ENCODE peak calls at places on chromosomes 13 and 19, in four cellular contexts. One of them, this sample, is unnamed.

GRCh38 chr13:82506805-82507404 is 1375.4 kb downstream of the SLITRK1 start:
- DNase-seq in ascending aorta: no peak
- DNase-seq in GM12865: no peak
- DNase-seq in HFFc6: no peak
- DNase-seq in this sample: no peak

GRCh38 chr19:31152906-31153305 is 196.3 kb downstream of the TSHZ3 start:
- DNase-seq in GM12865: no peak
- DNase-seq in ascending aorta: no peak
- DNase-seq in HFFc6: peak
- DNase-seq in this sample: no peak

GRCh38 chr13:48504606-48505369 is 28.1 kb downstream of the RCBTB2 start:
- DNase-seq in ascending aorta: no peak
- DNase-seq in HFFc6: no peak
- DNase-seq in GM12865: peak
- DNase-seq in this sample: no peak

GRCh38 chr19:14632286-14632685 is 42.4 kb downstream of the ADGRE3 start:
- DNase-seq in HFFc6: peak
- DNase-seq in GM12865: peak
- DNase-seq in ascending aorta: no peak
- DNase-seq in this sample: peak

GRCh38 chr13:97913206-97913605 is 40.3 kb upstream of the IPO5 start:
- DNase-seq in GM12865: no peak
- DNase-seq in HFFc6: no peak
- DNase-seq in ascending aorta: no peak
- DNase-seq in this sample: no peak

GRCh38 chr13:21240586-21240985 is 64.1 kb downstream of the MRPL57 start:
- DNase-seq in HFFc6: peak
- DNase-seq in GM12865: no peak
- DNase-seq in ascending aorta: no peak
- DNase-seq in this sample: no peak

GRCh38 chr19:3637621-3638020 is 11.0 kb upstream of the CACTIN start:
- DNase-seq in GM12865: no peak
- DNase-seq in ascending aorta: no peak
- DNase-seq in HFFc6: no peak
- DNase-seq in this sample: no peak

GRCh38 chr13:100872761-100873160 is 198.2 kb upstream of the TMTC4 start:
- DNase-seq in GM12865: no peak
- DNase-seq in ascending aorta: no peak
- DNase-seq in HFFc6: no peak
- DNase-seq in this sample: no peak

GRCh38 chr13:73162912-73163911 is 104.4 kb downstream of the KLF5 start:
- DNase-seq in ascending aorta: no peak
- DNase-seq in GM12865: no peak
- DNase-seq in HFFc6: no peak
- DNase-seq in this sample: no peak

GRCh38 chr13:51832471-51833152 is 12.4 kb downstream of the TMEM272 start:
- DNase-seq in HFFc6: peak
- DNase-seq in GM12865: peak
- DNase-seq in ascending aorta: no peak
- DNase-seq in this sample: peak

GRCh38 chr19:13005861-13006370 is 10.6 kb downstream of the NFIX start:
- DNase-seq in HFFc6: no peak
- DNase-seq in ascending aorta: no peak
- DNase-seq in GM12865: no peak
- DNase-seq in this sample: no peak

GRCh38 chr19:29537181-29537580 is 11.4 kb downstream of the VSTM2B start:
- DNase-seq in HFFc6: no peak
- DNase-seq in GM12865: no peak
- DNase-seq in ascending aorta: no peak
- DNase-seq in this sample: no peak

GRCh38 chr13:51645154-51645650 is 60.9 kb downstream of the WDFY2 start:
- DNase-seq in HFFc6: peak
- DNase-seq in ascending aorta: no peak
- DNase-seq in GM12865: peak
- DNase-seq in this sample: peak

GRCh38 chr13:27857271-27857670 is 62.5 kb upstream of the PDX1 start:
- DNase-seq in ascending aorta: no peak
- DNase-seq in GM12865: no peak
- DNase-seq in HFFc6: no peak
- DNase-seq in this sample: no peak

GRCh38 chr13:25175431-25175830 is 3.3 kb upstream of the AMER2 start:
- DNase-seq in GM12865: no peak
- DNase-seq in ascending aorta: no peak
- DNase-seq in HFFc6: no peak
- DNase-seq in this sample: no peak

GRCh38 chr13:27915301-27916207 is 4.2 kb upstream of the PDX1 start:
- DNase-seq in ascending aorta: no peak
- DNase-seq in GM12865: no peak
- DNase-seq in HFFc6: no peak
- DNase-seq in this sample: no peak

GRCh38 chr19:1486720-1487575 is 3.2 kb downstream of the PCSK4 start:
- DNase-seq in ascending aorta: no peak
- DNase-seq in HFFc6: no peak
- DNase-seq in GM12865: no peak
- DNase-seq in this sample: no peak

GRCh38 chr13:110412132-110412912 is 105.2 kb downstream of the COL4A2 start:
- DNase-seq in HFFc6: peak
- DNase-seq in GM12865: peak
- DNase-seq in ascending aorta: peak
- DNase-seq in this sample: peak

GRCh38 chr19:5480427-5480836 is 25.2 kb downstream of the ZNRF4 start:
- DNase-seq in ascending aorta: no peak
- DNase-seq in GM12865: peak
- DNase-seq in HFFc6: no peak
- DNase-seq in this sample: peak

GRCh38 chr19:15195381-15195964 is 5.3 kb downstream of the NOTCH3 start:
- DNase-seq in HFFc6: peak
- DNase-seq in ascending aorta: peak
- DNase-seq in GM12865: no peak
- DNase-seq in this sample: no peak

GRCh38 chr19:35310811-35311465 is 18.0 kb upstream of the CD22 start:
- DNase-seq in HFFc6: no peak
- DNase-seq in ascending aorta: no peak
- DNase-seq in GM12865: no peak
- DNase-seq in this sample: no peak

GRCh38 chr13:32850311-32851052 is 165.7 kb upstream of the KL start:
- DNase-seq in HFFc6: no peak
- DNase-seq in GM12865: no peak
- DNase-seq in ascending aorta: no peak
- DNase-seq in this sample: no peak

GRCh38 chr13:110228936-110229904 is 77.7 kb downstream of the COL4A1 start:
- DNase-seq in HFFc6: no peak
- DNase-seq in GM12865: no peak
- DNase-seq in ascending aorta: no peak
- DNase-seq in this sample: no peak

GRCh38 chr19:54021932-54022331 is 30.5 kb downstream of the CACNG6 start:
- DNase-seq in ascending aorta: no peak
- DNase-seq in HFFc6: no peak
- DNase-seq in GM12865: no peak
- DNase-seq in this sample: no peak

GRCh38 chr19:40322271-40322610 is 26.0 kb downstream of the C19orf47 start:
- DNase-seq in GM12865: no peak
- DNase-seq in ascending aorta: no peak
- DNase-seq in HFFc6: peak
- DNase-seq in this sample: no peak

GRCh38 chr19:14089662-14090508 is 666 bp downstream of the SAMD1 start:
- DNase-seq in GM12865: peak
- DNase-seq in ascending aorta: no peak
- DNase-seq in HFFc6: peak
- DNase-seq in this sample: peak

GRCh38 chr13:27919934-27920676 is at the start of gene PDX1:
- DNase-seq in HFFc6: no peak
- DNase-seq in ascending aorta: no peak
- DNase-seq in GM12865: no peak
- DNase-seq in this sample: no peak

GRCh38 chr19:46390866-46391265 is 22.5 kb downstream of the CCDC8 start:
- DNase-seq in ascending aorta: no peak
- DNase-seq in GM12865: no peak
- DNase-seq in HFFc6: no peak
- DNase-seq in this sample: no peak

GRCh38 chr19:1882089-1882785 is 3.1 kb downstream of the ABHD17A start:
- DNase-seq in HFFc6: no peak
- DNase-seq in GM12865: peak
- DNase-seq in ascending aorta: no peak
- DNase-seq in this sample: no peak

GRCh38 chr19:2678043-2678671 is 24.3 kb downstream of the GNG7 start:
- DNase-seq in ascending aorta: no peak
- DNase-seq in GM12865: peak
- DNase-seq in HFFc6: no peak
- DNase-seq in this sample: peak

GRCh38 chr19:12881172-12881808 is at the start of gene DNASE2:
- DNase-seq in HFFc6: peak
- DNase-seq in GM12865: peak
- DNase-seq in ascending aorta: peak
- DNase-seq in this sample: peak

DNA sequence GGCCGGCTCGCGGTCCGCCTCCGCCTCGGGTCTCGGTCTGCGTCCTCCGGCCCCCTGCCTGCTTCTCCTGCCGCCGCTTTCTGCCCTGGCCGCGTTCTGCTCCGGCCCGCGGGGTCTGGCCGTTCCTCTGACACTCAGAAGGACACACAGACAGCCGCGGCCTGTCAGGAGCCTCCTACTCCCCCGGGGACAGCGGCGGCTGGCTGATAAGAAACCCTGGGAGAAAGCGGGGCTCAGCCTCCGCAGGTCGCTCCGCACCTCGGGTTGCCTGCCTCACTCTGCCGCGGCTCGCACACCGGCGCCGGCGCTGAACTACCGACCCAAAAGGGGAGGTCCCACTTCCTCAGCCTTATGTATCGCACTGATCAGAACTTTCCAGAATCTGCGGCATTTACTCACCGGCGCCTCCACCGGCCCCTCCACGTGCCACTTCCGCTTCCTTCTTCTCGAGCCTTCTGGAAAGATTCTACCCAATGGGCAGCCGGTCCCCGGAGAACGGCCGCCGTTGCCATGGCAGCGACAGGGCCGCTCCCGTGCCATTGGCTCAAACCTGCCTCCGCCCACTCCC is at the start of gene HSPH1:
- DNase-seq in HFFc6: peak
- DNase-seq in GM12865: peak
- DNase-seq in ascending aorta: peak
- DNase-seq in this sample: peak
- TF ChIP-seq CTCF in HFFc6: peak
- TF ChIP-seq CTCF in GM12865: peak
- TF ChIP-seq CTCF in ascending aorta: no peak
- TF ChIP-seq CTCF in this sample: no peak

DNA sequence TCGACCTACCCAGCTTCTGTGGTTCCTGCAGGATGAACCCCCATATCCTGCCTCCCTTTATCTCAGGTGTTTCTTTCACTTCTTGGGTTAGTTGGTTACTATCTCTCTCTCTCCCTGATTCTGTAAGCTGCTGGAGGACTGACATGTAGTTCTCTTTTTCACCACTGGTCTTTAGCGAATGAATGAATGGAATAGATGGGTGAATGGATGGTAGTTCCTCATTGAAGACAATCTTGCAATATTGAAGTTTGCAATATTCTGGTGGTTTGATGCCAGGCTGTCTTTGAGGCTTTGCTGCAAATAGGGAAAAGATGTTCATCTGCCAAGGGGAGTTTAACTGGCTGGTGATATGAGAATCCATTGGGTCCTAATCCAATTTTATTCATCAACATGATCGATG is 120.2 kb downstream of the UBL3 start:
- DNase-seq in GM12865: no peak
- DNase-seq in HFFc6: no peak
- DNase-seq in ascending aorta: no peak
- DNase-seq in this sample: no peak
- TF ChIP-seq CTCF in GM12865: no peak
- TF ChIP-seq CTCF in HFFc6: peak
- TF ChIP-seq CTCF in ascending aorta: no peak
- TF ChIP-seq CTCF in this sample: no peak

GRCh38 chr19:18856385-18857126 is 24.8 kb downstream of the UPF1 start:
- DNase-seq in HFFc6: peak
- DNase-seq in ascending aorta: no peak
- DNase-seq in GM12865: no peak
- DNase-seq in this sample: no peak
- TF ChIP-seq CTCF in HFFc6: peak
- TF ChIP-seq CTCF in ascending aorta: no peak
- TF ChIP-seq CTCF in GM12865: peak
- TF ChIP-seq CTCF in this sample: no peak

GRCh38 chr19:50678323-50678722 is 29.1 kb downstream of the C19orf81 start:
- DNase-seq in GM12865: no peak
- DNase-seq in HFFc6: no peak
- DNase-seq in ascending aorta: no peak
- DNase-seq in this sample: no peak
- TF ChIP-seq CTCF in GM12865: no peak
- TF ChIP-seq CTCF in HFFc6: no peak
- TF ChIP-seq CTCF in ascending aorta: no peak
- TF ChIP-seq CTCF in this sample: no peak